ENCODE peak calls at places on chromosome X, in nine cellular contexts. U is mammary epithelial cell, Q is OCI-LY7, B is psoas muscle, P is tibial artery, F is aorta, H is lower leg skin, N is hepatocyte, X is ascending aorta. Z is an unnamed sample.
A peak's percentile ranks its signal among the peaks of the same experiment; 100 is the strongest.

GRCh38 chrX:39491548-39492297 is 606.0 kb downstream of the BCOR start:
- DNase-seq in U (no peak), Q (peak; percentile 11), B (no peak), P (no peak), F (no peak), H (no peak), N (peak; percentile 36), X (no peak), Z (peak; percentile 63)

GRCh38 chrX:4710618-4711433 is 997.4 kb upstream of the PRKX start:
- DNase-seq in U (peak; percentile 80), Q (no peak), B (no peak), P (no peak), F (no peak), H (no peak), N (peak; percentile 76), X (no peak), Z (peak; percentile 81)

GRCh38 chrX:20221902-20222301 is 44.8 kb downstream of the RPS6KA3 start:
- DNase-seq in U (no peak), Q (no peak), B (no peak), P (no peak), F (no peak), H (no peak), N (peak; percentile 22), X (no peak), Z (no peak)

GRCh38 chrX:13066391-13066790 is 22.0 kb upstream of the FAM9C start:
- DNase-seq in U (no peak), Q (no peak), B (no peak), P (no peak), F (no peak), H (no peak), N (no peak), X (no peak), Z (no peak)

GRCh38 chrX:124717537-124717936 is 371.2 kb downstream of the SH2D1A start:
- DNase-seq in U (no peak), Q (no peak), B (no peak), P (no peak), F (no peak), H (no peak), N (no peak), X (no peak), Z (no peak)

GRCh38 chrX:9745417-9746115 is 20.1 kb downstream of the GPR143 start:
- DNase-seq in U (no peak), Q (peak; percentile 22), B (no peak), P (no peak), F (no peak), H (no peak), N (no peak), X (no peak), Z (peak; percentile 20)

GRCh38 chrX:68398286-68398685 is 35.0 kb downstream of the OPHN1 start:
- DNase-seq in U (no peak), Q (no peak), B (no peak), P (no peak), F (no peak), H (no peak), N (no peak), X (no peak), Z (no peak)

GRCh38 chrX:74449322-74449936 is 28.1 kb downstream of the SLC16A2 start:
- DNase-seq in U (peak; percentile 76), Q (no peak), B (no peak), P (no peak), F (no peak), H (no peak), N (no peak), X (no peak), Z (peak; percentile 83)

GRCh38 chrX:133685806-133686205 is 270.5 kb upstream of the GPC4 start:
- DNase-seq in U (no peak), Q (no peak), B (no peak), P (no peak), F (no peak), H (no peak), N (no peak), X (no peak), Z (peak; percentile 57)

GRCh38 chrX:118760025-118760424 is 32.6 kb downstream of the IL13RA1 start:
- DNase-seq in U (no peak), Q (no peak), B (no peak), P (no peak), F (no peak), H (no peak), N (no peak), X (no peak), Z (no peak)

GRCh38 chrX:65551086-65551485 is 16.5 kb upstream of the LAS1L start:
- DNase-seq in U (no peak), Q (no peak), B (no peak), P (no peak), F (no peak), H (no peak), N (no peak), X (no peak), Z (no peak)

GRCh38 chrX:48589482-48590162 is 7.7 kb upstream of the WDR13 start:
- DNase-seq in U (no peak), Q (no peak), B (no peak), P (no peak), F (no peak), H (no peak), N (no peak), X (no peak), Z (no peak)

GRCh38 chrX:17007134-17007768 is 60.8 kb downstream of the REPS2 start:
- DNase-seq in U (peak; percentile 6), Q (peak; percentile 47), B (no peak), P (no peak), F (no peak), H (no peak), N (no peak), X (no peak), Z (no peak)

GRCh38 chrX:77275392-77275791 is 171.8 kb upstream of the FGF16 start:
- DNase-seq in U (no peak), Q (no peak), B (no peak), P (no peak), F (no peak), H (no peak), N (no peak), X (no peak), Z (no peak)

GRCh38 chrX:11766487-11766886 is 8.4 kb downstream of the MSL3 start:
- DNase-seq in U (no peak), Q (no peak), B (no peak), P (no peak), F (no peak), H (no peak), N (no peak), X (no peak), Z (no peak)

GRCh38 chrX:128975716-128976115 is 547.6 kb downstream of the SMARCA1 start:
- DNase-seq in U (peak; percentile 0), Q (peak; percentile 11), B (no peak), P (no peak), F (no peak), H (no peak), N (peak; percentile 56), X (no peak), Z (peak; percentile 10)

GRCh38 chrX:131058136-131058868 is at the start of gene ARHGAP36:
- DNase-seq in U (no peak), Q (no peak), B (no peak), P (no peak), F (no peak), H (no peak), N (peak; percentile 33), X (no peak), Z (no peak)
- H3K4me3 ChIP-seq in U (no peak within 1 kb of the TSS), Q (no peak within 1 kb of the TSS), B (peak within 1 kb of the TSS; percentile 28), P (no peak within 1 kb of the TSS), F (no peak within 1 kb of the TSS), H (no peak within 1 kb of the TSS), N (no peak within 1 kb of the TSS), X (no peak within 1 kb of the TSS), Z (no peak within 1 kb of the TSS)

DNA sequence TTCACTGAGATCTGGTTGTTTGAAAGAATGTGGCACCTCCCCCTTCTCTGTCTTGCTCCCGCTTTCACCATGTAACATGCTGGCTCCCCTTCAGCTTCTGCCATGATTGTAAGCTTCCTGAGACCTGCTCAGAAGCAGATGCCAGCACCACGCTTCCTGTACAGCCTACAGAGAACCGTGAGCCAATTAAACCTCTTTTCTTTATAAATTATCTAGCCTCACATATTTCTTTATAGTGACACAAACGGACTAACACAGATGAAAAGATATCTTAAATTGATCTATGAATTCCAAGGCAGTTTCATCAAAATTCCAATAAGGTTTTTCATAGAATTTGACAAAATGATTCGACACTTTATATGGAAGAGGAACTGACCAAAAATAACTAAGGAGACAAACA is 57.0 kb upstream of the OGT start:
- DNase-seq in U (no peak), Q (no peak), B (no peak), P (no peak), F (no peak), H (no peak), N (no peak), X (no peak), Z (no peak)
- H3K4me3 ChIP-seq in U (no peak overlapping the region), Q (no peak overlapping the region), B (no peak overlapping the region), P (no peak overlapping the region), F (no peak overlapping the region), H (no peak overlapping the region), N (no peak overlapping the region), X (no peak overlapping the region), Z (no peak overlapping the region)

DNA sequence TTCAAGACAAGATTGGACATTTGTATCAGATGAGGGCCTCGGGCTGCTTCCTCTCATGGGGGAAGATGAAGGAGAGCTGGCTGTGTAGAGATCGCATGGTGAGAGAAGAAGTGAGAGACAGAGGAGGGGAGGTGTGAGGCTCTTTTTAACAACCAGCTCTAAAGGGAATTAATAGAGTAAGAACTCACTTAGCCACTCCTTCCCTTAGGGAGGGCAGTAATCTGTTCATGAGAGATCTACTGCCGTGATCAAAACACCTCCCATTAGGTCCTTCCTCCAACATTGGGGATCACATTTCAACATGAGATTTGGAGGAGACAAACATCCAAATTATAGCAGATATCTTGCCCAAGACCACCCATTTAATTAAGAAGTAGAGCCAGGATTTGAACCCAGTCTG is 97.0 kb downstream of the ARX start:
- DNase-seq in U (no peak), Q (no peak), B (no peak), P (no peak), F (no peak), H (no peak), N (no peak), X (no peak), Z (no peak)
- H3K4me3 ChIP-seq in U (no peak overlapping the region), Q (no peak overlapping the region), B (no peak overlapping the region), P (no peak overlapping the region), F (no peak overlapping the region), H (no peak overlapping the region), N (no peak overlapping the region), X (no peak overlapping the region), Z (no peak overlapping the region)

GRCh38 chrX:115134366-115134765 is 54.8 kb upstream of the RBMXL3 start:
- DNase-seq in U (no peak), Q (no peak), B (no peak), P (no peak), F (no peak), H (no peak), N (no peak), X (no peak), Z (no peak)
- H3K4me3 ChIP-seq in U (no peak overlapping the region), Q (no peak overlapping the region), B (no peak overlapping the region), P (no peak overlapping the region), F (no peak overlapping the region), H (no peak overlapping the region), N (no peak overlapping the region), X (no peak overlapping the region), Z (no peak overlapping the region)